ENCODE peak calls at places on chromosomes 2 and 18, in eight cellular contexts. I is NCI-H345; G is HFF-Myc; K is astrocyte of the hippocampus; V is IMR-90; X is pancreas; S is effector memory CD8-positive, alpha-beta T cell; M is astrocyte of the spinal cord. N is an unnamed sample.

GRCh38 chr2:239919779-239920545 is 105.2 kb downstream of the NDUFA10 start:
- DNase-seq in I (no peak), G (no peak), K (no peak), V (no peak), X (no peak), S (no peak), M (no peak), N (no peak)

GRCh38 chr2:158598856-158599517 is 142.2 kb downstream of the PKP4 start:
- DNase-seq in I (peak), G (no peak), K (no peak), V (peak), X (no peak), S (no peak), M (peak), N (no peak)

GRCh38 chr2:242069018-242069417 is 199.5 kb downstream of the RTP5 start:
- DNase-seq in I (no peak), G (no peak), K (no peak), V (no peak), X (no peak), S (no peak), M (no peak), N (no peak)

GRCh38 chr18:24364177-24364576 is 33.4 kb downstream of the OSBPL1A start:
- DNase-seq in I (no peak), G (no peak), K (no peak), V (no peak), X (no peak), S (no peak), M (no peak), N (no peak)

GRCh38 chr2:207792244-207792785 is 22.6 kb upstream of the FZD5 start:
- DNase-seq in I (no peak), G (peak), K (peak), V (peak), X (no peak), S (no peak), M (peak), N (peak)

GRCh38 chr18:67132919-67133318 is 383.6 kb downstream of the DSEL start:
- DNase-seq in I (peak), G (no peak), K (no peak), V (no peak), X (no peak), S (no peak), M (no peak), N (no peak)

GRCh38 chr18:55522011-55522410 is 66.0 kb downstream of the TCF4 start:
- DNase-seq in I (no peak), G (no peak), K (no peak), V (no peak), X (no peak), S (no peak), M (no peak), N (no peak)

GRCh38 chr2:239272626-239273025 is 128.2 kb downstream of the HDAC4 start:
- DNase-seq in I (no peak), G (no peak), K (no peak), V (no peak), X (no peak), S (no peak), M (no peak), N (no peak)

GRCh38 chr2:128640166-128640846 is 321.6 kb upstream of the HS6ST1 start:
- DNase-seq in I (no peak), G (no peak), K (no peak), V (no peak), X (no peak), S (no peak), M (no peak), N (no peak)

GRCh38 chr2:181176540-181176939 is 196.1 kb downstream of the UBE2E3 start:
- DNase-seq in I (no peak), G (peak), K (no peak), V (no peak), X (no peak), S (no peak), M (no peak), N (no peak)

GRCh38 chr18:10381951-10382350 is 72.5 kb upstream of the APCDD1 start:
- DNase-seq in I (no peak), G (no peak), K (no peak), V (peak), X (no peak), S (no peak), M (no peak), N (no peak)

GRCh38 chr18:58646334-58646862 is 17.5 kb upstream of the ALPK2 start:
- DNase-seq in I (no peak), G (no peak), K (no peak), V (no peak), X (no peak), S (no peak), M (no peak), N (no peak)

GRCh38 chr18:23143059-23143831 is 8.0 kb downstream of the CABLES1 start:
- DNase-seq in I (no peak), G (no peak), K (no peak), V (no peak), X (no peak), S (no peak), M (no peak), N (no peak)

GRCh38 chr2:189698020-189698887 is 23.8 kb downstream of the ANKAR start:
- DNase-seq in I (peak), G (no peak), K (peak), V (peak), X (no peak), S (peak), M (peak), N (no peak)

GRCh38 chr2:9390151-9390850 is 33.0 kb downstream of the ITGB1BP1 start:
- DNase-seq in I (no peak), G (no peak), K (no peak), V (no peak), X (no peak), S (no peak), M (no peak), N (no peak)

GRCh38 chr2:236636261-236636660 is 66.6 kb downstream of the ACKR3 start:
- DNase-seq in I (no peak), G (no peak), K (no peak), V (no peak), X (no peak), S (no peak), M (no peak), N (no peak)

GRCh38 chr2:28683100-28683706 is 68.4 kb upstream of the PPP1CB start:
- DNase-seq in I (peak), G (peak), K (peak), V (peak), X (peak), S (no peak), M (peak), N (no peak)

GRCh38 chr18:23387265-23387664 is 65.8 kb upstream of the RIOK3 start:
- DNase-seq in I (peak), G (no peak), K (no peak), V (no peak), X (no peak), S (no peak), M (no peak), N (no peak)

GRCh38 chr2:12863937-12864336 is 147.2 kb downstream of the TRIB2 start:
- DNase-seq in I (no peak), G (no peak), K (no peak), V (no peak), X (no peak), S (no peak), M (no peak), N (no peak)

GRCh38 chr2:205703471-205703870 is 21.2 kb downstream of the NRP2 start:
- DNase-seq in I (no peak), G (no peak), K (no peak), V (no peak), X (no peak), S (no peak), M (no peak), N (no peak)

GRCh38 chr2:133676392-133677130 is 108.3 kb upstream of the NCKAP5 start:
- DNase-seq in I (no peak), G (no peak), K (no peak), V (peak), X (no peak), S (no peak), M (peak), N (no peak)

GRCh38 chr2:160220001-160220400 is 19.9 kb upstream of the ITGB6 start:
- DNase-seq in I (no peak), G (no peak), K (no peak), V (no peak), X (no peak), S (no peak), M (no peak), N (no peak)

GRCh38 chr2:163692611-163693482 is 43.0 kb downstream of the FIGN start:
- DNase-seq in I (no peak), G (no peak), K (peak), V (peak), X (no peak), S (no peak), M (peak), N (no peak)

GRCh38 chr2:232502901-232503791 is 15.5 kb upstream of the ECEL1 start:
- DNase-seq in I (peak), G (no peak), K (peak), V (peak), X (no peak), S (peak), M (peak), N (no peak)

GRCh38 chr2:98158305-98158704 is 71.3 kb downstream of the VWA3B start:
- DNase-seq in I (no peak), G (no peak), K (no peak), V (no peak), X (no peak), S (no peak), M (no peak), N (no peak)

GRCh38 chr2:68771211-68771721 is 36.7 kb downstream of the ARHGAP25 start:
- DNase-seq in I (no peak), G (no peak), K (no peak), V (peak), X (no peak), S (peak), M (no peak), N (no peak)

GRCh38 chr2:234044157-234044556 is 6.3 kb upstream of the SPP2 start:
- DNase-seq in I (no peak), G (peak), K (peak), V (peak), X (no peak), S (no peak), M (peak), N (no peak)

GRCh38 chr2:207148025-207148424 is 17.7 kb downstream of the KLF7 start:
- DNase-seq in I (no peak), G (no peak), K (peak), V (peak), X (no peak), S (no peak), M (peak), N (no peak)

GRCh38 chr2:193566276-193566675 is 1371.5 kb upstream of the TMEFF2 start:
- DNase-seq in I (no peak), G (no peak), K (no peak), V (peak), X (no peak), S (no peak), M (no peak), N (no peak)

GRCh38 chr18:9516437-9517064 is 41.2 kb downstream of the RALBP1 start:
- DNase-seq in I (peak), G (no peak), K (peak), V (peak), X (no peak), S (peak), M (peak), N (no peak)

GRCh38 chr2:38620282-38620977 is 17.7 kb upstream of the HNRNPLL start:
- DNase-seq in I (peak), G (no peak), K (peak), V (peak), X (no peak), S (no peak), M (peak), N (no peak)

N was measured in pulmonary artery endothelial cell.